ENCODE peak calls at places on chromosome 15, in six cellular contexts. R, T, X, Z, N and I are unnamed samples.

GRCh38 chr15:59018833-59019232 is 31.4 kb downstream of the RNF111 start:
- DNase-seq in R (no peak), T (no peak), X (no peak), Z (no peak), N (no peak), I (no peak)

GRCh38 chr15:99956820-99957641 is 223.8 kb upstream of the LYSMD4 start:
- DNase-seq in R (no peak), T (no peak), X (no peak), Z (no peak), N (no peak), I (peak)

GRCh38 chr15:74847462-74847861 is 4.5 kb upstream of the ULK3 start:
- DNase-seq in R (no peak), T (no peak), X (no peak), Z (no peak), N (no peak), I (no peak)

GRCh38 chr15:73946046-73946678 is 19.9 kb downstream of the LOXL1 start:
- DNase-seq in R (no peak), T (no peak), X (no peak), Z (no peak), N (no peak), I (no peak)

GRCh38 chr15:41483115-41483514 is 10.6 kb upstream of the ITPKA start:
- DNase-seq in R (no peak), T (no peak), X (no peak), Z (no peak), N (no peak), I (no peak)

GRCh38 chr15:43514241-43515057 is 3.0 kb upstream of the MAP1A start:
- DNase-seq in R (no peak), T (peak), X (peak), Z (peak), N (peak), I (no peak)

GRCh38 chr15:99555089-99555488 is 10.7 kb upstream of the MEF2A start:
- DNase-seq in R (no peak), T (no peak), X (no peak), Z (no peak), N (no peak), I (no peak)

GRCh38 chr15:81492303-81492702 is 118.3 kb upstream of the TMC3 start:
- DNase-seq in R (no peak), T (no peak), X (no peak), Z (peak), N (no peak), I (no peak)

GRCh38 chr15:58523634-58524033 is 91.8 kb downstream of the LIPC start:
- DNase-seq in R (no peak), T (no peak), X (no peak), Z (no peak), N (no peak), I (no peak)

GRCh38 chr15:90904746-90905145 is 1.6 kb downstream of the MAN2A2 start:
- DNase-seq in R (no peak), T (no peak), X (no peak), Z (no peak), N (no peak), I (no peak)

GRCh38 chr15:85749261-85750151 is 45.2 kb downstream of the KLHL25 start:
- DNase-seq in R (no peak), T (no peak), X (no peak), Z (no peak), N (no peak), I (peak)

GRCh38 chr15:57902155-57902554 is 163.4 kb downstream of the ALDH1A2 start:
- DNase-seq in R (no peak), T (no peak), X (no peak), Z (peak), N (no peak), I (no peak)

GRCh38 chr15:88428805-88429605 is 38.2 kb downstream of the MRPL46 start:
- DNase-seq in R (no peak), T (no peak), X (no peak), Z (no peak), N (no peak), I (no peak)

GRCh38 chr15:89247441-89247840 is 3.7 kb downstream of the FANCI start:
- DNase-seq in R (no peak), T (no peak), X (no peak), Z (no peak), N (no peak), I (no peak)

GRCh38 chr15:55343168-55343567 is 24.1 kb downstream of the PIGB start:
- DNase-seq in R (no peak), T (no peak), X (no peak), Z (peak), N (no peak), I (no peak)

GRCh38 chr15:97566957-97567356 is 393.5 kb upstream of the ARRDC4 start:
- DNase-seq in R (no peak), T (no peak), X (no peak), Z (peak), N (no peak), I (no peak)

GRCh38 chr15:69253156-69253555 is 45.6 kb upstream of the PAQR5 start:
- DNase-seq in R (peak), T (no peak), X (no peak), Z (peak), N (no peak), I (no peak)

GRCh38 chr15:44159492-44159891 is 35.6 kb downstream of the FRMD5 start:
- DNase-seq in R (no peak), T (no peak), X (no peak), Z (no peak), N (no peak), I (no peak)

GRCh38 chr15:59541750-59542149 is 69.8 kb upstream of the GCNT3 start:
- DNase-seq in R (no peak), T (no peak), X (no peak), Z (no peak), N (no peak), I (no peak)

GRCh38 chr15:78101423-78102105 is 9.2 kb downstream of the SH2D7 start:
- DNase-seq in R (no peak), T (no peak), X (no peak), Z (no peak), N (no peak), I (no peak)

GRCh38 chr15:88272421-88272820 is 15.9 kb upstream of the NTRK3 start:
- DNase-seq in R (no peak), T (no peak), X (no peak), Z (no peak), N (no peak), I (no peak)

GRCh38 chr15:56892651-56893348 is 25.6 kb upstream of the TCF12 start:
- DNase-seq in R (no peak), T (no peak), X (no peak), Z (no peak), N (no peak), I (no peak)

GRCh38 chr15:81442454-81442853 is 68.4 kb upstream of the TMC3 start:
- DNase-seq in R (no peak), T (no peak), X (no peak), Z (no peak), N (no peak), I (no peak)

GRCh38 chr15:69908518-69909420 is 188.9 kb downstream of the TLE3 start:
- DNase-seq in R (no peak), T (peak), X (no peak), Z (no peak), N (no peak), I (no peak)

GRCh38 chr15:74829500-74829899 is 3.1 kb downstream of the CPLX3 start:
- DNase-seq in R (no peak), T (no peak), X (no peak), Z (no peak), N (no peak), I (no peak)

GRCh38 chr15:90412356-90413194 is 24.5 kb downstream of the IQGAP1 start:
- DNase-seq in R (no peak), T (no peak), X (peak), Z (peak), N (no peak), I (no peak)

GRCh38 chr15:95994418-95994817 is 336.1 kb upstream of the NR2F2 start:
- DNase-seq in R (no peak), T (no peak), X (no peak), Z (no peak), N (no peak), I (no peak)

GRCh38 chr15:43329222-43329959 is 982 bp downstream of the LCMT2 start:
- DNase-seq in R (no peak), T (peak), X (peak), Z (peak), N (peak), I (no peak)

GRCh38 chr15:95591886-95592285 is 738.6 kb upstream of the NR2F2 start:
- DNase-seq in R (no peak), T (no peak), X (no peak), Z (no peak), N (no peak), I (no peak)

GRCh38 chr15:49620174-49620573 is 444 bp downstream of the FAM227B start:
- DNase-seq in R (peak), T (no peak), X (peak), Z (peak), N (no peak), I (no peak)

GRCh38 chr15:98653686-98654085 is 5.3 kb downstream of the IGF1R start:
- DNase-seq in R (no peak), T (no peak), X (peak), Z (no peak), N (no peak), I (no peak)

GRCh38 chr15:49989498-49989897 is 129.5 kb downstream of the ATP8B4 start:
- DNase-seq in R (no peak), T (no peak), X (peak), Z (no peak), N (no peak), I (no peak)

GRCh38 chr15:42693496-42693895 is 43.4 kb downstream of the CDAN1 start:
- DNase-seq in R (no peak), T (no peak), X (no peak), Z (no peak), N (no peak), I (no peak)

GRCh38 chr15:29671308-29671981 is 150.8 kb downstream of the TJP1 start:
- DNase-seq in R (peak), T (no peak), X (no peak), Z (no peak), N (no peak), I (peak)

GRCh38 chr15:99430881-99431401 is 134.8 kb upstream of the MEF2A start:
- DNase-seq in R (no peak), T (no peak), X (no peak), Z (no peak), N (peak), I (no peak)

GRCh38 chr15:85094685-85095084 is 113.0 kb downstream of the PDE8A start:
- DNase-seq in R (no peak), T (no peak), X (no peak), Z (no peak), N (no peak), I (no peak)

GRCh38 chr15:31212956-31213694 is 111.6 kb upstream of the TRPM1 start:
- DNase-seq in R (no peak), T (no peak), X (no peak), Z (no peak), N (no peak), I (no peak)

GRCh38 chr15:27850050-27850449 is 249.1 kb downstream of the OCA2 start:
- DNase-seq in R (no peak), T (no peak), X (no peak), Z (no peak), N (no peak), I (peak)

GRCh38 chr15:42118650-42119531 is 24.5 kb upstream of the PLA2G4D start:
- DNase-seq in R (no peak), T (no peak), X (peak), Z (no peak), N (no peak), I (no peak)

GRCh38 chr15:80384442-80384841 is 19.7 kb upstream of the ARNT2 start:
- DNase-seq in R (no peak), T (no peak), X (no peak), Z (no peak), N (no peak), I (no peak)
- TF ChIP-seq MAX in R (no peak), T (no peak), X (no peak), Z (no peak), N (no peak), I (no peak)

GRCh38 chr15:76108021-76108723 is 48.4 kb downstream of the TMEM266 start:
- DNase-seq in R (no peak), T (no peak), X (no peak), Z (no peak), N (no peak), I (no peak)
- TF ChIP-seq MAX in R (no peak), T (no peak), X (no peak), Z (no peak), N (no peak), I (no peak)

GRCh38 chr15:101145362-101145761 is 106.5 kb downstream of the CHSY1 start:
- DNase-seq in R (no peak), T (peak), X (no peak), Z (no peak), N (no peak), I (no peak)
- TF ChIP-seq MAX in R (no peak), T (no peak), X (no peak), Z (no peak), N (no peak), I (no peak)

GRCh38 chr15:65304393-65305143 is at the start of gene RNU5B-1:
- DNase-seq in R (peak), T (peak), X (peak), Z (peak), N (peak), I (no peak)
- TF ChIP-seq MAX in R (peak), T (peak), X (no peak), Z (peak), N (no peak), I (no peak)

GRCh38 chr15:35307676-35308075 is 222.6 kb upstream of the NANOGP8 start:
- DNase-seq in R (no peak), T (no peak), X (no peak), Z (no peak), N (no peak), I (no peak)

GRCh38 chr15:35307026-35307425 is 221.9 kb upstream of the NANOGP8 start:
- DNase-seq in R (no peak), T (no peak), X (no peak), Z (no peak), N (no peak), I (no peak)

GRCh38 chr15:35305031-35305555 is 220.0 kb upstream of the NANOGP8 start:
- DNase-seq in R (no peak), T (no peak), X (no peak), Z (peak), N (no peak), I (no peak)

GRCh38 chr15:35305906-35306305 is 220.8 kb upstream of the NANOGP8 start:
- DNase-seq in R (no peak), T (peak), X (no peak), Z (peak), N (no peak), I (no peak)

GRCh38 chr15:35306361-35306981 is 221.4 kb upstream of the NANOGP8 start:
- DNase-seq in R (no peak), T (peak), X (no peak), Z (peak), N (no peak), I (no peak)
- TF ChIP-seq MAX in R (no peak), T (no peak), X (no peak), Z (peak), N (no peak), I (no peak)

DNA sequence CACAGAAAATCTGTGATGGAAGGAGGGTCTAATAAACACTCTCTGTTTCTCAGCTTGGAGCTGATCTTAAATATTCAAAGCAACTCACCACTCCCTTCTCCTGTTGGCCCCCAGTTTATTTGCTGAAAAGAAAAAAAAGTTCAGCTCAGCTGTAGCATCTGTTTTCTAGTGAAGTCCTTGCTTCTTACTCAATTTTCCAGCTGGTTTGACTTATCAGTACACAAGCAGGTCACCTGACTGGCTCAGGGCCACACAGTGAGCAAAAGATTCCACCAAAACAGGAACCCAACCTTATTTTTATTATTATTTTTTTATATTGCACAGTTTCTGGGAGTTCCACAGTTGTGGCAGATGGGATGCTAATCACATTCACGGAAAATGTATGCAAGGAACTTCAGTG is 390.7 kb upstream of the RGMA start:
- DNase-seq in R (no peak), T (no peak), X (no peak), Z (no peak), N (no peak), I (no peak)
- TF ChIP-seq MAX in R (no peak), T (no peak), X (no peak), Z (no peak), N (no peak), I (no peak)

GRCh38 chr15:40469776-40470390 is 901 bp upstream of the CHST14 start:
- DNase-seq in R (no peak), T (no peak), X (no peak), Z (no peak), N (no peak), I (no peak)
- TF ChIP-seq MAX in R (no peak), T (peak), X (no peak), Z (no peak), N (no peak), I (no peak)